ENCODE peak calls at places on chromosomes 11 and 22, in ten cellular contexts. A, V, P, Y, Q, E, S, L, J and F are unnamed samples.

GRCh38 chr22:33887173-33887572 is 33.1 kb downstream of the LARGE1 start:
- DNase-seq in A (no peak), V (no peak), P (no peak), Y (no peak), Q (no peak), E (no peak), S (no peak), L (no peak), J (peak; percentile 57), F (no peak)

GRCh38 chr11:128711136-128711535 is 17.3 kb downstream of the FLI1 start:
- DNase-seq in A (no peak), V (no peak), P (no peak), Y (no peak), Q (no peak), E (no peak), S (peak; percentile 84), L (no peak), J (no peak), F (peak; percentile 71)

GRCh38 chr11:132627981-132628380 is 904.3 kb downstream of the OPCML start:
- DNase-seq in A (no peak), V (no peak), P (no peak), Y (no peak), Q (no peak), E (no peak), S (no peak), L (no peak), J (no peak), F (no peak)

GRCh38 chr11:47946682-47947575 is 33.4 kb upstream of the PTPRJ start:
- DNase-seq in A (no peak), V (peak; percentile 97), P (peak; percentile 75), Y (peak; percentile 7), Q (peak; percentile 48), E (no peak), S (peak; percentile 96), L (peak; percentile 86), J (peak; percentile 40), F (no peak)

GRCh38 chr11:1565173-1565903 is 6.7 kb downstream of the DUSP8 start:
- DNase-seq in A (no peak), V (no peak), P (peak; percentile 51), Y (no peak), Q (no peak), E (peak; percentile 70), S (no peak), L (no peak), J (no peak), F (no peak)

GRCh38 chr11:6357222-6357621 is 33.1 kb upstream of the SMPD1 start:
- DNase-seq in A (no peak), V (peak; percentile 56), P (peak; percentile 31), Y (peak; percentile 61), Q (peak; percentile 59), E (no peak), S (peak; percentile 82), L (peak; percentile 35), J (no peak), F (no peak)

GRCh38 chr11:131749100-131749499 is 378.7 kb downstream of the NTM start:
- DNase-seq in A (no peak), V (peak; percentile 78), P (no peak), Y (no peak), Q (no peak), E (no peak), S (peak; percentile 95), L (no peak), J (no peak), F (peak; percentile 85)

GRCh38 chr11:116732740-116733385 is 39.9 kb downstream of the BUD13 start:
- DNase-seq in A (peak; percentile 50), V (peak; percentile 23), P (peak; percentile 67), Y (peak; percentile 79), Q (peak; percentile 45), E (no peak), S (peak; percentile 51), L (peak; percentile 92), J (peak; percentile 96), F (peak; percentile 82)

GRCh38 chr11:82976786-82977185 is 75.2 kb downstream of the DDIAS start:
- DNase-seq in A (no peak), V (no peak), P (no peak), Y (no peak), Q (no peak), E (no peak), S (no peak), L (no peak), J (no peak), F (no peak)

GRCh38 chr11:2663915-2664314 is 35.9 kb downstream of the KCNQ1OT1 start:
- DNase-seq in A (no peak), V (no peak), P (no peak), Y (no peak), Q (no peak), E (no peak), S (no peak), L (no peak), J (no peak), F (no peak)

GRCh38 chr11:33751878-33752277 is 15.7 kb upstream of the CD59 start:
- DNase-seq in A (no peak), V (no peak), P (no peak), Y (no peak), Q (no peak), E (no peak), S (no peak), L (no peak), J (no peak), F (no peak)

GRCh38 chr22:32106930-32107329 is 52.2 kb downstream of the C22orf42 start:
- DNase-seq in A (peak; percentile 37), V (peak; percentile 5), P (no peak), Y (no peak), Q (no peak), E (no peak), S (peak; percentile 9), L (no peak), J (peak; percentile 72), F (peak; percentile 75)

GRCh38 chr11:130726234-130726559 is 190.1 kb downstream of the SNX19 start:
- DNase-seq in A (no peak), V (peak; percentile 67), P (no peak), Y (no peak), Q (peak; percentile 61), E (no peak), S (peak; percentile 72), L (no peak), J (no peak), F (peak; percentile 78)

GRCh38 chr22:31244044-31244942 is 32.2 kb downstream of the LIMK2 start:
- DNase-seq in A (no peak), V (peak; percentile 85), P (no peak), Y (peak; percentile 30), Q (no peak), E (no peak), S (peak; percentile 93), L (no peak), J (peak; percentile 75), F (peak; percentile 69)

GRCh38 chr11:65861533-65862183 is 1.4 kb downstream of the MUS81 start:
- DNase-seq in A (no peak), V (no peak), P (no peak), Y (no peak), Q (peak; percentile 4), E (no peak), S (no peak), L (no peak), J (no peak), F (no peak)

GRCh38 chr11:134412508-134413333 is 679 bp upstream of the B3GAT1 start:
- DNase-seq in A (peak; percentile 26), V (no peak), P (no peak), Y (peak; percentile 57), Q (no peak), E (no peak), S (no peak), L (peak; percentile 31), J (peak; percentile 81), F (peak; percentile 48)

GRCh38 chr22:30212996-30213441 is 33.5 kb downstream of the LIF start:
- DNase-seq in A (no peak), V (peak; percentile 50), P (no peak), Y (peak; percentile 72), Q (no peak), E (no peak), S (no peak), L (no peak), J (no peak), F (no peak)

GRCh38 chr22:21803859-21804258 is 63.6 kb downstream of the MAPK1 start:
- DNase-seq in A (no peak), V (no peak), P (no peak), Y (no peak), Q (no peak), E (no peak), S (no peak), L (no peak), J (no peak), F (no peak)

GRCh38 chr22:48431536-48432315 is 1395.9 kb downstream of the BRD1 start:
- DNase-seq in A (no peak), V (no peak), P (no peak), Y (no peak), Q (no peak), E (no peak), S (no peak), L (peak; percentile 11), J (no peak), F (no peak)

GRCh38 chr11:65501530-65502273 is 2.9 kb downstream of the MALAT1 start:
- DNase-seq in A (no peak), V (no peak), P (no peak), Y (no peak), Q (no peak), E (no peak), S (peak; percentile 71), L (no peak), J (no peak), F (peak; percentile 73)

GRCh38 chr11:45079943-45080719 is 66.3 kb upstream of the PRDM11 start:
- DNase-seq in A (no peak), V (no peak), P (no peak), Y (no peak), Q (no peak), E (no peak), S (no peak), L (no peak), J (no peak), F (no peak)

GRCh38 chr11:119369035-119369925 is 12.2 kb downstream of the USP2 start:
- DNase-seq in A (no peak), V (no peak), P (no peak), Y (peak; percentile 53), Q (no peak), E (no peak), S (no peak), L (no peak), J (no peak), F (no peak)
- TF ChIP-seq CTCF in A (no peak), V (no peak), P (no peak), Y (no peak), Q (no peak), E (no peak), S (no peak), L (no peak), J (no peak), F (no peak)

GRCh38 chr11:86205415-86206268 is 38.9 kb upstream of the EED start:
- DNase-seq in A (no peak), V (no peak), P (no peak), Y (no peak), Q (no peak), E (no peak), S (no peak), L (no peak), J (no peak), F (no peak)
- TF ChIP-seq CTCF in A (no peak), V (no peak), P (no peak), Y (no peak), Q (no peak), E (no peak), S (no peak), L (no peak), J (no peak), F (no peak)

GRCh38 chr22:28772633-28773460 is at the start of gene CCDC117:
- DNase-seq in A (peak; percentile 82), V (peak; percentile 91), P (peak; percentile 94), Y (peak; percentile 98), Q (peak; percentile 95), E (peak; percentile 95), S (peak; percentile 95), L (peak; percentile 84), J (peak; percentile 98), F (peak; percentile 98)
- TF ChIP-seq CTCF in A (peak; percentile 49), V (peak; percentile 10), P (peak; percentile 16), Y (peak; percentile 23), Q (peak; percentile 54), E (peak; percentile 57), S (peak; percentile 22), L (peak; percentile 15), J (no peak), F (peak; percentile 10)

GRCh38 chr11:86955111-86955673 is at the start of gene FZD4:
- DNase-seq in A (peak; percentile 81), V (peak; percentile 48), P (peak; percentile 92), Y (peak; percentile 93), Q (peak; percentile 92), E (peak; percentile 96), S (peak; percentile 88), L (peak; percentile 98), J (peak; percentile 95), F (peak; percentile 96)
- TF ChIP-seq CTCF in A (peak; percentile 16), V (no peak), P (peak; percentile 8), Y (no peak), Q (peak; percentile 22), E (peak; percentile 18), S (no peak), L (peak; percentile 37), J (no peak), F (no peak)